ENCODE peak calls at places on chromosome 20, in nine cellular contexts. One of them, this sample, is unnamed.

GRCh38 chr20:11368965-11369711 is 548.6 kb upstream of the BTBD3 start:
- DNase-seq in HuH-7.5: no peak
- DNase-seq in iPS-NIHi11: no peak
- DNase-seq in midbrain: no peak
- DNase-seq in PC-9: no peak
- DNase-seq in cardiac muscle cell: no peak
- DNase-seq in glutamatergic neuron: no peak
- DNase-seq in HTR-8/SVneo: no peak
- DNase-seq in dorsolateral prefrontal cortex: no peak
- DNase-seq in this sample: no peak

GRCh38 chr20:60999256-60999655 is 252.8 kb upstream of the CDH4 start:
- DNase-seq in HuH-7.5: no peak
- DNase-seq in iPS-NIHi11: no peak
- DNase-seq in midbrain: no peak
- DNase-seq in PC-9: no peak
- DNase-seq in cardiac muscle cell: no peak
- DNase-seq in glutamatergic neuron: no peak
- DNase-seq in HTR-8/SVneo: no peak
- DNase-seq in dorsolateral prefrontal cortex: no peak
- DNase-seq in this sample: no peak

GRCh38 chr20:63114693-63115069 is 101.2 kb downstream of the YTHDF1 start:
- DNase-seq in HuH-7.5: no peak
- DNase-seq in iPS-NIHi11: no peak
- DNase-seq in midbrain: no peak
- DNase-seq in PC-9: no peak
- DNase-seq in cardiac muscle cell: no peak
- DNase-seq in glutamatergic neuron: peak; percentile 11
- DNase-seq in HTR-8/SVneo: no peak
- DNase-seq in dorsolateral prefrontal cortex: no peak
- DNase-seq in this sample: no peak

GRCh38 chr20:58071500-58071804 is 157.0 kb downstream of the ANKRD60 start:
- DNase-seq in HuH-7.5: no peak
- DNase-seq in iPS-NIHi11: no peak
- DNase-seq in midbrain: no peak
- DNase-seq in PC-9: no peak
- DNase-seq in cardiac muscle cell: no peak
- DNase-seq in glutamatergic neuron: no peak
- DNase-seq in HTR-8/SVneo: no peak
- DNase-seq in dorsolateral prefrontal cortex: no peak
- DNase-seq in this sample: no peak

GRCh38 chr20:13453367-13453766 is 185.4 kb downstream of the TASP1 start:
- DNase-seq in HuH-7.5: no peak
- DNase-seq in iPS-NIHi11: no peak
- DNase-seq in midbrain: no peak
- DNase-seq in PC-9: no peak
- DNase-seq in cardiac muscle cell: no peak
- DNase-seq in glutamatergic neuron: no peak
- DNase-seq in HTR-8/SVneo: no peak
- DNase-seq in dorsolateral prefrontal cortex: no peak
- DNase-seq in this sample: no peak

GRCh38 chr20:21182832-21183563 is 57.1 kb downstream of the KIZ start:
- DNase-seq in HuH-7.5: no peak
- DNase-seq in iPS-NIHi11: no peak
- DNase-seq in midbrain: no peak
- DNase-seq in PC-9: no peak
- DNase-seq in cardiac muscle cell: no peak
- DNase-seq in glutamatergic neuron: no peak
- DNase-seq in HTR-8/SVneo: peak; percentile 78
- DNase-seq in dorsolateral prefrontal cortex: no peak
- DNase-seq in this sample: no peak

GRCh38 chr20:41733151-41733550 is 115.0 kb upstream of the CHD6 start:
- DNase-seq in HuH-7.5: no peak
- DNase-seq in iPS-NIHi11: no peak
- DNase-seq in midbrain: no peak
- DNase-seq in PC-9: no peak
- DNase-seq in cardiac muscle cell: no peak
- DNase-seq in glutamatergic neuron: no peak
- DNase-seq in HTR-8/SVneo: no peak
- DNase-seq in dorsolateral prefrontal cortex: no peak
- DNase-seq in this sample: no peak

GRCh38 chr20:24795444-24795843 is 153.6 kb upstream of the CST7 start:
- DNase-seq in HuH-7.5: no peak
- DNase-seq in iPS-NIHi11: no peak
- DNase-seq in midbrain: no peak
- DNase-seq in PC-9: no peak
- DNase-seq in cardiac muscle cell: no peak
- DNase-seq in glutamatergic neuron: no peak
- DNase-seq in HTR-8/SVneo: no peak
- DNase-seq in dorsolateral prefrontal cortex: no peak
- DNase-seq in this sample: no peak

GRCh38 chr20:37396520-37397075 is 50.7 kb downstream of the SRC start:
- DNase-seq in HuH-7.5: no peak
- DNase-seq in iPS-NIHi11: peak; percentile 83
- DNase-seq in midbrain: no peak
- DNase-seq in PC-9: no peak
- DNase-seq in cardiac muscle cell: peak; percentile 89
- DNase-seq in glutamatergic neuron: peak; percentile 93
- DNase-seq in HTR-8/SVneo: no peak
- DNase-seq in dorsolateral prefrontal cortex: no peak
- DNase-seq in this sample: peak; percentile 98

GRCh38 chr20:12570371-12570770 is 438.4 kb upstream of the SPTLC3 start:
- DNase-seq in HuH-7.5: no peak
- DNase-seq in iPS-NIHi11: peak; percentile 59
- DNase-seq in midbrain: peak; percentile 7
- DNase-seq in PC-9: no peak
- DNase-seq in cardiac muscle cell: peak; percentile 66
- DNase-seq in glutamatergic neuron: peak; percentile 64
- DNase-seq in HTR-8/SVneo: no peak
- DNase-seq in dorsolateral prefrontal cortex: no peak
- DNase-seq in this sample: peak; percentile 89

GRCh38 chr20:21396045-21396893 is 1.1 kb downstream of the NKX2-4 start:
- DNase-seq in HuH-7.5: no peak
- DNase-seq in iPS-NIHi11: peak; percentile 47
- DNase-seq in midbrain: no peak
- DNase-seq in PC-9: no peak
- DNase-seq in cardiac muscle cell: no peak
- DNase-seq in glutamatergic neuron: peak; percentile 46
- DNase-seq in HTR-8/SVneo: no peak
- DNase-seq in dorsolateral prefrontal cortex: no peak
- DNase-seq in this sample: peak; percentile 54

GRCh38 chr20:50563133-50563944 is 53.2 kb downstream of the PTPN1 start:
- DNase-seq in HuH-7.5: no peak
- DNase-seq in iPS-NIHi11: no peak
- DNase-seq in midbrain: no peak
- DNase-seq in PC-9: no peak
- DNase-seq in cardiac muscle cell: no peak
- DNase-seq in glutamatergic neuron: no peak
- DNase-seq in HTR-8/SVneo: no peak
- DNase-seq in dorsolateral prefrontal cortex: no peak
- DNase-seq in this sample: peak; percentile 28

GRCh38 chr20:3082306-3082951 is 2.1 kb downstream of the AVP start:
- DNase-seq in HuH-7.5: peak; percentile 76
- DNase-seq in iPS-NIHi11: peak; percentile 50
- DNase-seq in midbrain: no peak
- DNase-seq in PC-9: no peak
- DNase-seq in cardiac muscle cell: peak; percentile 53
- DNase-seq in glutamatergic neuron: peak; percentile 46
- DNase-seq in HTR-8/SVneo: no peak
- DNase-seq in dorsolateral prefrontal cortex: no peak
- DNase-seq in this sample: peak; percentile 29

This sample was measured in NCI-H82.